ENCODE peak calls at places on chromosomes 5 and 9, in four cellular contexts. O is HepG2, C is K562, Q is GM12878. G is an unnamed sample.

GRCh38 chr5:40554794-40555193 is 124.9 kb upstream of the PTGER4 start:
- DNase-seq in C (no peak), Q (no peak), O (no peak), G (no peak)

GRCh38 chr9:98575379-98576346 is 133.1 kb downstream of the GABBR2 start:
- DNase-seq in Q (peak; percentile 86), C (peak; percentile 91), O (no peak), G (no peak)

GRCh38 chr5:14929293-14930065 is 57.9 kb upstream of the ANKH start:
- DNase-seq in O (no peak), Q (no peak), C (no peak), G (no peak)

GRCh38 chr5:52469420-52469819 is 318.3 kb upstream of the ITGA1 start:
- DNase-seq in Q (no peak), O (no peak), C (no peak), G (no peak)

GRCh38 chr9:134301387-134302129 is 24.7 kb upstream of the RXRA start:
- DNase-seq in Q (peak; percentile 74), O (no peak), C (no peak), G (no peak)

GRCh38 chr5:107213025-107213424 is 457.7 kb downstream of the EFNA5 start:
- DNase-seq in C (no peak), O (no peak), Q (no peak), G (no peak)

GRCh38 chr5:11540112-11540511 is 364.1 kb downstream of the CTNND2 start:
- DNase-seq in O (no peak), Q (no peak), C (no peak), G (no peak)

GRCh38 chr5:68285857-68286611 is 70.5 kb downstream of the PIK3R1 start:
- DNase-seq in Q (no peak), C (peak; percentile 22), O (peak; percentile 40), G (no peak)

GRCh38 chr9:33510264-33511183 is 13.5 kb upstream of the ANKRD18B start:
- DNase-seq in O (no peak), Q (no peak), C (peak; percentile 19), G (peak; percentile 43)

GRCh38 chr5:65191554-65192126 is 290.1 kb downstream of the ADAMTS6 start:
- DNase-seq in C (no peak), Q (no peak), O (no peak), G (no peak)

GRCh38 chr9:76704601-76705204 is 59.5 kb upstream of the PCA3 start:
- DNase-seq in O (peak; percentile 58), C (peak; percentile 14), Q (peak; percentile 20), G (peak; percentile 63)

GRCh38 chr9:97389249-97389648 is 22.6 kb upstream of the TDRD7 start:
- DNase-seq in O (no peak), C (no peak), Q (no peak), G (no peak)

GRCh38 chr9:124423591-124423990 is 8.3 kb upstream of the PSMB7 start:
- DNase-seq in Q (no peak), C (peak; percentile 45), O (no peak), G (no peak)

GRCh38 chr5:154090656-154091055 is 51.9 kb downstream of the MFAP3 start:
- DNase-seq in Q (no peak), C (no peak), O (no peak), G (no peak)

GRCh38 chr5:127418378-127418777 is 99.1 kb upstream of the PRRC1 start:
- DNase-seq in O (no peak), C (no peak), Q (no peak), G (no peak)

GRCh38 chr5:34522599-34523381 is 133.3 kb upstream of the RAI14 start:
- DNase-seq in C (peak; percentile 79), Q (no peak), O (peak; percentile 65), G (peak; percentile 76)

GRCh38 chr5:77272206-77272605 is 61.7 kb downstream of the PDE8B start:
- DNase-seq in Q (no peak), O (no peak), C (no peak), G (no peak)

GRCh38 chr9:137451976-137452760 is 7.0 kb downstream of the NSMF start:
- DNase-seq in C (no peak), Q (no peak), O (no peak), G (no peak)

GRCh38 chr5:158209219-158209908 is 350.4 kb upstream of the CLINT1 start:
- DNase-seq in C (no peak), Q (no peak), O (no peak), G (no peak)

DNA sequence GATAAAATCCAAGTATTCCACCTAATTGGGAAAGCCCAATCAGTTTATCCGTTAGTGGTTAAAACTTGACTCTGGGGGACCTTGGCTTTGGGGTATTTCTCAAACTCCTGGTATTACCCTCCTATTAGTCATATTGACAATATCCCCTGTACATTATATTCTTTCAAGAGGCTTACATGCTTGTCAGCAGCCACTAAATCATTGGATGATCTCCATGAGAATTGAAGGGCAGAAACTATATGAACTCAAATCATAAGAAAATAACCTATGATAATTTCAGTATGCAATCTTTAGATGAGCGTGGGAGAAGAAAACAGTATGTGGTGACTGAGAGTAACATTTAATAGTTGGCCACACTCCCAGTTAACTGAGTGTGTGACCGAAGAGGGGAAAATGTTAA is 58.8 kb downstream of the PUM3 start:
- DNase-seq in O (no peak), C (no peak), Q (no peak), G (no peak)
- TF ChIP-seq TARDBP in O (no peak), C (no peak), Q (no peak), G (no peak)

DNA sequence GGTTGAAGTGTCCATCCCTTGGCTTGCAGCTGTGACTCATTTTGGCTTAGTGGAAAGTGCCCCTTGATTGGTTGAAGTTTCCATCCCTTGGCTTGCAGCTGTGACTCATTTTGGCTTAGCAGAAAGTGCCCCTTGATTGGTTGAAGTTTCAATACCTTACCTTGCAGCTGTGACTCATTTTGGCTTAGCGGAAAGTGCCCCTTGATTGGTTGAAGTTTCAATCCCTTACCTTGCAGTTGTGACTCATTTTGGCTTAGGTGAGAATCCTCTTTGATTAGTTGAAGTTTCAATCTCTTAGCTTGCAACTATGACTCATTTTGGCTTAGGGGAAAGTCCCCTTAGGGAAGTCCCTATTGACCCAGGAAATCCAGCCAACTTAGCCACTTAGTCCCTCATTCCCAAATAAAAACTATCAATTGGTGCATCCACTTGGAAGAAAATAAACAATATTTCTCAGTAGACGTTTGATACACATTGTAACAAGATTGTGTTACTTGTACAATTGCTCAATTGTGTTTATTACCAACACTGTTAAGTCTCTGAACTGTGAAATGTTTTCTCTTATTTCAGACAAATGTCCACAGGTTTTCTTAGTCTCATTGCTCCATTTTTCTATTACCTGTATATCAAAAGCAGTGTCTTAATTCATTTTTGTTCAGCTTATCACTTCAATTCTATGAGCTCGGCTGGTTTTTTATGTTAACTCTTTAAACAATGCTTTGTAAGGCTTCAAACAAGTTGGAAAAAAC is 2308.8 kb upstream of the ACO1 start:
- DNase-seq in O (peak; percentile 1), Q (peak; percentile 89), C (no peak), G (no peak)
- TF ChIP-seq SP1 in O (no peak), Q (no peak), C (no peak), G (no peak)

DNA sequence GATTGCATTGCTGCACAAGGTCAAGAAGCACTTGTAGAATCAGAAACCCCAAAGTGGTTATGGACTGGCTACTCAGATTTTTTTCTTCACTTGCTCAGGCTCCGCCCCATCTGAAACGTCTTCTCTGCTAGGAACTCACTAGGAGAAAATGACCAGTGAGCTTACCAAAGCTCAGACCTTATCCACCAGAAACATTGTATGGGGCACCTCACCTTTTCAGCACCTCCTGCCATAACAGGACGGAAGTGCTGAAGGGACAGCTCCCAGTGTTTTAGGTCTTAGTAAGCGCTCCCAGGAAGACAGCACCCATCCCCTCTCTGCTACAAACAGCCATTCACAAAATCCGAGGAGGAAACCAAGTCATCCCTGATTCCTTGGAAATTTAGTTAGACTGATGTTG is 1.2 kb upstream of the GABRA1 start:
- DNase-seq in C (no peak), O (no peak), Q (no peak), G (no peak)
- TF ChIP-seq TARDBP in C (no peak), O (no peak), Q (no peak), G (no peak)

DNA sequence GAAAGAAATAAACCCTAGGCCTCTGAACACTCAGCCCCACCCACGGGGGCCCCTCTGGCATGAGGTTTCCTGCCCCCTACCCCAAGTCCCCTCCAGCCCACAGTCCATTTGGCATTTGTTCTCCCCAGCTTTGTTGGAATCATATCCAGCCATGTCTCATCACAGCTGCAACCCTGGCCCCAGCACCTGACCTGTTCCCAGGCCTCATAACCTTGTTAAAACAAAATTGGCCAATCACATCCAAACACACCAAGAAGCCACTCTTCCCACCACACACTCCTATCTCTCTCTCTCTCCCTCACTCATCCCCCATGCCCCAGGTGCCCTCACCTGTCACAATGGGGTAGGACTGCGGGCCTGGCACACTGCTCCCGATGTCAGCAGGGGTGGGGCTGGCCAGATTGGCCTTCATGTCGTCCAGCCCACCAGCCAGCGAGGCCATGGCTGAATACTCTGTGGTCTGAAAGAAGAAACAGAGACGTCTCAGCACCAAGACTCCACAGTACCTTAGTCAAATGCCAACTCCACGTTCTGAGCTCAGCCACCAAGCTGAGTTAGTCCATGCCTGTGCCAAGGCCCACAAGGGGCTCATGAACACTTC is 110.9 kb downstream of the PAX5 start:
- DNase-seq in C (no peak), O (no peak), Q (no peak), G (no peak)
- TF ChIP-seq SP1 in C (no peak), O (no peak), Q (no peak), G (no peak)

DNA sequence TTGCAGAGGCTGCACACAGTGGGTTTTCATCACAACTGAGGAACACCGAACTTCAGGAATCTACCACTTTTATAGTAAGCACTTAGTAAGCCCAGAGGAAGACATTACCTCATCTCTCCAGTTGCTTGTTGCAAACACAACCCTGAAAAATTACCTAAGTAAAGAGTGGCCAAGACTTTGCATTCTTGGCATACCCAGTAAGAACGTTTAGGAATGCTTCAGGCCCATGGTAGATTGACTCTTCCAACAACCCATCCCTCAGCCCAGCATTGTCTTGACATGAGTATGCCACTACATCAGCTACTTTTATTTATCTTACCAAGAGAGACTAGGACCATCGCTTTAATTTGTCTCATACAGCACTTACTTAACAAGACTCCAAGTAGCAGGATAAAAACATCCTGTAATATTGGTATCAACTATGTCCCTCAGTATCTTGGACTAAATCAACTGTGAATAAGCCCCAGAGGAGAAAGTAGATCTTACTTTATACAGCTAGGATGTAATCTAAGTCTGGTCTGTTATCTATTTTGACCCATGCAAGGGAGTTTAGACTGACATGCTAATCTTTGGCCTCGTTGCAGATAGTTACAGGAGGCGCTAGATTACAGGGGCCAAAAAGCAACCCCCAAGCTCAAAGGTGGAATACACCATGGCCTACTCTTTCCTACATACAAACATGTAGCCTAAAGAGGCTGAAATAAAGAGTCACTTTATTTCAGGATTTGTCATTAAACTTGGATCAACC is 114.9 kb downstream of the INVS start:
- DNase-seq in Q (no peak), C (no peak), O (no peak), G (no peak)
- TF ChIP-seq TARDBP in Q (no peak), C (no peak), O (no peak), G (no peak)

GRCh38 chr9:108550111-108550510 is 305.7 kb downstream of the ACTL7B start:
- DNase-seq in O (no peak), Q (no peak), C (no peak), G (no peak)
- TF ChIP-seq SP1 in O (no peak), Q (no peak), C (no peak), G (no peak)

G was measured in HEK293T.